ENCODE peak calls at places on chromosomes 5 and 9, in ten cellular contexts. I, C, Q, O, G, U, D, T, X and W are unnamed samples.

GRCh38 chr5:31581498-31582099 is 49.5 kb downstream of the C5orf22 start:
- DNase-seq in X (no peak), C (no peak), T (peak; percentile 50), U (no peak), I (no peak), Q (no peak), G (no peak), O (peak; percentile 11), D (no peak), W (no peak)

GRCh38 chr5:40401281-40401680 is 278.4 kb upstream of the PTGER4 start:
- DNase-seq in U (no peak), C (no peak), O (no peak), T (peak; percentile 27), G (no peak), D (no peak), X (no peak), Q (no peak), I (no peak), W (no peak)

GRCh38 chr5:53291047-53291446 is 181.5 kb upstream of the MOCS2 start:
- DNase-seq in G (no peak), T (no peak), Q (no peak), D (no peak), X (no peak), U (no peak), O (no peak), C (no peak), I (no peak), W (no peak)

GRCh38 chr5:32258406-32258805 is 54.3 kb downstream of the MTMR12 start:
- DNase-seq in I (no peak), U (no peak), T (no peak), C (no peak), D (no peak), O (no peak), Q (no peak), G (no peak), X (no peak), W (no peak)

GRCh38 chr9:103003689-103004088 is 8.6 kb downstream of the CYLC2 start:
- DNase-seq in C (no peak), O (no peak), T (no peak), Q (no peak), D (no peak), I (no peak), X (no peak), G (no peak), U (no peak), W (no peak)

GRCh38 chr5:142856269-142856668 is 86.1 kb downstream of the ARHGAP26 start:
- DNase-seq in X (no peak), T (no peak), Q (no peak), O (no peak), D (no peak), U (no peak), C (no peak), I (no peak), G (no peak), W (no peak)

GRCh38 chr9:13865869-13866268 is 448.1 kb downstream of the NFIB start:
- DNase-seq in G (no peak), T (no peak), D (no peak), I (no peak), Q (no peak), X (no peak), C (no peak), O (no peak), U (no peak), W (no peak)

GRCh38 chr5:109921735-109922395 is 232.1 kb downstream of the MAN2A1 start:
- DNase-seq in U (no peak), G (no peak), O (peak; percentile 26), X (peak; percentile 53), D (peak; percentile 68), Q (no peak), T (no peak), I (no peak), C (no peak), W (no peak)

GRCh38 chr9:106892632-106893031 is 29.7 kb downstream of the ZNF462 start:
- DNase-seq in X (no peak), U (no peak), O (no peak), I (peak; percentile 92), D (no peak), Q (peak; percentile 25), T (peak; percentile 97), G (peak; percentile 77), C (peak; percentile 50), W (peak; percentile 82)

GRCh38 chr9:34992376-34992951 is 2.9 kb downstream of the DNAJB5 start:
- DNase-seq in O (no peak), G (peak; percentile 97), I (peak; percentile 72), X (no peak), T (peak; percentile 91), U (no peak), Q (no peak), D (no peak), C (no peak), W (peak; percentile 95)

GRCh38 chr9:98081477-98082219 is 25.1 kb downstream of the NANS start:
- DNase-seq in C (no peak), G (no peak), U (peak; percentile 67), T (peak; percentile 94), Q (no peak), O (no peak), D (no peak), I (no peak), X (no peak), W (no peak)

GRCh38 chr5:150068071-150068470 is 18.3 kb downstream of the CSF1R start:
- DNase-seq in I (no peak), X (no peak), T (no peak), O (no peak), G (peak; percentile 36), D (no peak), C (no peak), Q (no peak), U (peak; percentile 25), W (no peak)

GRCh38 chr5:108707145-108707544 is 40.6 kb upstream of the FER start:
- DNase-seq in X (no peak), I (no peak), G (no peak), U (no peak), Q (no peak), D (no peak), T (no peak), O (no peak), C (no peak), W (no peak)

GRCh38 chr9:21611896-21612295 is 129.8 kb upstream of the IFNE start:
- DNase-seq in C (no peak), Q (no peak), O (no peak), I (no peak), X (peak; percentile 4), G (no peak), D (peak; percentile 11), T (peak; percentile 85), U (no peak), W (no peak)

GRCh38 chr9:68492801-68493200 is 47.9 kb downstream of the TMEM252 start:
- DNase-seq in O (no peak), T (no peak), X (no peak), U (no peak), D (no peak), Q (no peak), G (no peak), I (no peak), C (no peak), W (no peak)

GRCh38 chr5:103362211-103362610 is 103.6 kb downstream of the MACIR start:
- DNase-seq in D (no peak), T (peak; percentile 63), C (no peak), U (no peak), G (no peak), Q (no peak), I (no peak), O (no peak), X (no peak), W (no peak)

GRCh38 chr9:130981761-130982147 is 27.2 kb upstream of the LAMC3 start:
- DNase-seq in Q (no peak), X (no peak), O (no peak), U (no peak), I (no peak), C (no peak), D (no peak), G (no peak), T (peak; percentile 19), W (no peak)

GRCh38 chr9:33162721-33163311 is 4.3 kb downstream of the B4GALT1 start:
- DNase-seq in T (peak; percentile 81), G (peak; percentile 83), O (no peak), I (no peak), U (no peak), Q (no peak), D (no peak), X (no peak), C (peak; percentile 52), W (peak; percentile 87)

GRCh38 chr9:88007291-88007650 is 32.9 kb upstream of the CDK20 start:
- DNase-seq in T (peak; percentile 23), O (no peak), C (no peak), D (no peak), G (no peak), U (no peak), X (no peak), I (peak; percentile 81), Q (no peak), W (no peak)

GRCh38 chr5:123515904-123516303 is 3.9 kb downstream of the CSNK1G3 start:
- DNase-seq in U (no peak), Q (no peak), T (no peak), X (no peak), G (no peak), I (no peak), O (no peak), D (no peak), C (no peak), W (no peak)

GRCh38 chr5:180598316-180598701 is 7.0 kb upstream of the SCGB3A1 start:
- DNase-seq in X (no peak), C (peak; percentile 34), T (no peak), U (peak; percentile 24), D (no peak), O (no peak), G (no peak), I (no peak), Q (no peak), W (peak; percentile 55)

GRCh38 chr9:4508907-4509589 is 18.8 kb downstream of the SLC1A1 start:
- DNase-seq in Q (no peak), C (no peak), D (no peak), I (no peak), T (peak; percentile 83), O (no peak), U (no peak), G (no peak), X (no peak), W (no peak)

GRCh38 chr9:38068616-38068865 is 486 bp downstream of the SHB start:
- DNase-seq in I (peak; percentile 77), X (no peak), U (peak; percentile 75), O (peak; percentile 51), D (no peak), Q (peak; percentile 49), G (no peak), C (peak; percentile 51), T (no peak), W (no peak)

GRCh38 chr9:101601904-101602765 is 7.4 kb upstream of the PPP3R2 start:
- DNase-seq in T (peak; percentile 58), C (no peak), G (no peak), Q (peak; percentile 24), U (no peak), O (peak; percentile 60), I (peak; percentile 68), X (no peak), D (no peak), W (no peak)

GRCh38 chr9:134642385-134643181 is 980 bp downstream of the COL5A1 start:
- DNase-seq in U (no peak), Q (peak; percentile 52), G (peak; percentile 77), C (peak; percentile 76), O (no peak), D (no peak), X (no peak), T (no peak), I (peak; percentile 87), W (peak; percentile 85)

GRCh38 chr9:132094314-132094791 is 14.7 kb upstream of the MED27 start:
- DNase-seq in C (no peak), G (no peak), T (peak; percentile 46), Q (no peak), O (no peak), U (no peak), D (no peak), I (no peak), X (no peak), W (no peak)

GRCh38 chr5:172862165-172862801 is 28.2 kb downstream of the ERGIC1 start:
- DNase-seq in T (no peak), C (no peak), X (no peak), O (no peak), Q (no peak), D (no peak), I (no peak), U (no peak), G (no peak), W (no peak)

GRCh38 chr9:129434187-129434586 is 186.7 kb downstream of the C9orf50 start:
- DNase-seq in T (no peak), Q (no peak), I (no peak), X (no peak), C (no peak), U (no peak), D (no peak), G (no peak), O (no peak), W (no peak)